ENCODE peak calls at places on chromosomes 3 and 15, in ten cellular contexts. E is globus pallidus; S is upper lobe of left lung; R is RPMI8226; U is progenitor cell of endocrine pancreas; C is right lobe of liver; V is WTC11; W is pancreas; A is stimulated activated effector memory CD8-positive, alpha-beta T cell treated with anti-CD3 and anti-CD28 coated beads, Interleukin-12 subunit alpha, Interleukin-12 subunit beta, amount 100 ng/mL, for 72 hours; Q is stimulated activated CD4-positive, alpha-beta T cell treated with anti-CD3 and anti-CD28 coated beads, Interleukin-2, amount 100 ng/mL, for 48 hours. B is an unnamed sample.
A peak's percentile ranks its signal among the peaks of the same experiment; 100 is the strongest.

GRCh38 chr15:41648770-41649169 is 11.4 kb upstream of the MGA start:
- DNase-seq in E (no peak), S (no peak), R (no peak), U (no peak), C (no peak), V (no peak), W (no peak), A (no peak), Q (no peak), B (no peak)

GRCh38 chr3:38457111-38458003 is 3.7 kb downstream of the ACVR2B start:
- DNase-seq in E (no peak), S (no peak), R (no peak), U (no peak), C (no peak), V (no peak), W (no peak), A (no peak), Q (no peak), B (no peak)

GRCh38 chr3:139764936-139765335 is 87.2 kb upstream of the NMNAT3 start:
- DNase-seq in E (no peak), S (no peak), R (no peak), U (no peak), C (no peak), V (no peak), W (no peak), A (no peak), Q (no peak), B (no peak)

GRCh38 chr15:68640791-68641331 is 62.1 kb downstream of the CORO2B start:
- DNase-seq in E (no peak), S (no peak), R (no peak), U (no peak), C (no peak), V (no peak), W (no peak), A (no peak), Q (no peak), B (no peak)

GRCh38 chr3:48218537-48218936 is 4.8 kb upstream of the CAMP start:
- DNase-seq in E (no peak), S (no peak), R (no peak), U (no peak), C (no peak), V (no peak), W (no peak), A (no peak), Q (no peak), B (no peak)

GRCh38 chr3:13296662-13297061 is 123.5 kb downstream of the NUP210 start:
- DNase-seq in E (no peak), S (no peak), R (no peak), U (no peak), C (no peak), V (no peak), W (no peak), A (no peak), Q (no peak), B (no peak)

GRCh38 chr15:68290715-68291114 is 13.2 kb downstream of the FEM1B start:
- DNase-seq in E (no peak), S (no peak), R (no peak), U (no peak), C (no peak), V (no peak), W (no peak), A (no peak), Q (no peak), B (no peak)

GRCh38 chr3:38154625-38155255 is 10.6 kb upstream of the OXSR1 start:
- DNase-seq in E (no peak), S (no peak), R (no peak), U (no peak), C (no peak), V (no peak), W (no peak), A (no peak), Q (no peak), B (no peak)

GRCh38 chr15:71443538-71443937 is 328.3 kb downstream of the THSD4 start:
- DNase-seq in E (no peak), S (no peak), R (peak; percentile 74), U (peak; percentile 43), C (peak; percentile 55), V (peak; percentile 72), W (no peak), A (no peak), Q (peak; percentile 30), B (no peak)

GRCh38 chr3:133943639-133944131 is 48.0 kb upstream of the RAB6B start:
- DNase-seq in E (no peak), S (no peak), R (peak; percentile 82), U (no peak), C (no peak), V (no peak), W (peak; percentile 36), A (no peak), Q (no peak), B (no peak)

GRCh38 chr15:68335251-68335650 is 57.7 kb downstream of the FEM1B start:
- DNase-seq in E (peak; percentile 56), S (no peak), R (no peak), U (no peak), C (peak; percentile 64), V (no peak), W (peak; percentile 41), A (no peak), Q (no peak), B (peak; percentile 60)

GRCh38 chr3:35663471-35663870 is 24.1 kb downstream of the ARPP21 start:
- DNase-seq in E (no peak), S (no peak), R (no peak), U (no peak), C (peak; percentile 67), V (peak; percentile 8), W (no peak), A (no peak), Q (no peak), B (peak; percentile 59)

GRCh38 chr3:32384938-32385337 is 6.7 kb upstream of the CMTM7 start:
- DNase-seq in E (no peak), S (no peak), R (no peak), U (no peak), C (no peak), V (no peak), W (no peak), A (no peak), Q (no peak), B (no peak)

GRCh38 chr3:141413387-141414140 is 45.3 kb downstream of the ZBTB38 start:
- DNase-seq in E (no peak), S (no peak), R (no peak), U (no peak), C (no peak), V (no peak), W (no peak), A (no peak), Q (no peak), B (no peak)

GRCh38 chr3:78941587-78941986 is 826.2 kb downstream of the ROBO1 start:
- DNase-seq in E (no peak), S (no peak), R (no peak), U (no peak), C (no peak), V (no peak), W (no peak), A (no peak), Q (no peak), B (no peak)

GRCh38 chr3:27632431-27633223 is 89.5 kb downstream of the EOMES start:
- DNase-seq in E (peak; percentile 12), S (peak; percentile 91), R (peak; percentile 63), U (no peak), C (peak; percentile 67), V (peak; percentile 64), W (peak; percentile 28), A (peak; percentile 34), Q (peak; percentile 30), B (no peak)

GRCh38 chr3:24060055-24060454 is 115.0 kb downstream of the NR1D2 start:
- DNase-seq in E (no peak), S (no peak), R (no peak), U (no peak), C (no peak), V (peak; percentile 20), W (no peak), A (no peak), Q (no peak), B (no peak)

GRCh38 chr15:86846059-86846458 is 766.4 kb downstream of the AGBL1 start:
- DNase-seq in E (no peak), S (no peak), R (no peak), U (no peak), C (no peak), V (no peak), W (no peak), A (no peak), Q (no peak), B (no peak)

GRCh38 chr3:135231646-135232625 is 436.9 kb downstream of the EPHB1 start:
- DNase-seq in E (no peak), S (no peak), R (no peak), U (no peak), C (no peak), V (no peak), W (no peak), A (no peak), Q (no peak), B (no peak)

GRCh38 chr15:87591042-87591441 is 665.5 kb downstream of the NTRK3 start:
- DNase-seq in E (no peak), S (no peak), R (peak; percentile 12), U (no peak), C (no peak), V (no peak), W (no peak), A (no peak), Q (no peak), B (no peak)

GRCh38 chr3:190269096-190269495 is 53.1 kb downstream of the CLDN1 start:
- DNase-seq in E (no peak), S (no peak), R (no peak), U (no peak), C (no peak), V (no peak), W (no peak), A (no peak), Q (no peak), B (no peak)

GRCh38 chr3:12961007-12961725 is 112.1 kb downstream of the IQSEC1 start:
- DNase-seq in E (no peak), S (no peak), R (no peak), U (no peak), C (no peak), V (no peak), W (no peak), A (no peak), Q (no peak), B (no peak)

GRCh38 chr3:15331606-15332404 is 581 bp downstream of the SH3BP5 start:
- DNase-seq in E (no peak), S (peak; percentile 92), R (peak; percentile 59), U (no peak), C (peak; percentile 68), V (peak; percentile 23), W (peak; percentile 36), A (peak; percentile 37), Q (peak; percentile 16), B (peak; percentile 67)

GRCh38 chr15:70033529-70034140 is 64.1 kb downstream of the TLE3 start:
- DNase-seq in E (peak; percentile 24), S (peak; percentile 83), R (no peak), U (no peak), C (no peak), V (no peak), W (no peak), A (no peak), Q (no peak), B (no peak)

GRCh38 chr3:18424213-18424861 is 802 bp downstream of the SATB1 start:
- DNase-seq in E (peak; percentile 66), S (no peak), R (no peak), U (peak; percentile 22), C (no peak), V (peak; percentile 27), W (peak; percentile 32), A (no peak), Q (no peak), B (peak; percentile 46)

GRCh38 chr3:117540583-117540982 is 831.0 kb downstream of the TUSC7 start:
- DNase-seq in E (no peak), S (no peak), R (no peak), U (no peak), C (no peak), V (no peak), W (no peak), A (no peak), Q (no peak), B (no peak)

GRCh38 chr3:131072845-131073244 is 46.2 kb downstream of the NEK11 start:
- DNase-seq in E (no peak), S (no peak), R (no peak), U (no peak), C (no peak), V (no peak), W (no peak), A (no peak), Q (no peak), B (no peak)

GRCh38 chr3:111321786-111322185 is 220.2 kb upstream of the CD96 start:
- DNase-seq in E (no peak), S (no peak), R (no peak), U (no peak), C (no peak), V (no peak), W (no peak), A (no peak), Q (no peak), B (peak; percentile 46)

B was measured in left lobe of liver.